ENCODE peak calls at places on chromosomes 4 and X, in four cellular contexts. G is K562, H is HepG2, Q is GM12878. L is an unnamed sample.
A peak's percentile ranks its signal among the peaks of the same experiment; 100 is the strongest.

GRCh38 chr4:41287005-41287404 is 30.3 kb downstream of the UCHL1 start:
- DNase-seq in G (no peak), Q (no peak), H (no peak), L (no peak)

GRCh38 chrX:34300871-34301270 is 168.8 kb upstream of the FAM47A start:
- DNase-seq in G (peak; percentile 11), Q (no peak), H (peak; percentile 6), L (peak; percentile 13)

GRCh38 chrX:65300104-65300809 is 234.3 kb downstream of the LAS1L start:
- DNase-seq in H (peak; percentile 0), G (no peak), Q (no peak), L (no peak)

GRCh38 chr4:148443550-148444295 is 1.5 kb upstream of the NR3C2 start:
- DNase-seq in Q (no peak), G (no peak), H (no peak), L (peak; percentile 38)

GRCh38 chr4:26787461-26788340 is 72.9 kb upstream of the STIM2 start:
- DNase-seq in Q (no peak), H (peak; percentile 32), G (peak; percentile 26), L (no peak)

GRCh38 chr4:48340276-48340904 is 939 bp upstream of the SLAIN2 start:
- DNase-seq in G (peak; percentile 43), Q (no peak), H (no peak), L (no peak)

GRCh38 chr4:120329386-120329785 is 262.7 kb upstream of the MAD2L1 start:
- DNase-seq in G (no peak), Q (no peak), H (no peak), L (no peak)

GRCh38 chr4:134243742-134244713 is 42.4 kb upstream of the PABPC4L start:
- DNase-seq in G (no peak), H (no peak), Q (no peak), L (no peak)

GRCh38 chr4:76377922-76378321 is 43.0 kb downstream of the CCDC158 start:
- DNase-seq in Q (no peak), G (peak; percentile 31), H (peak; percentile 44), L (peak; percentile 58)

GRCh38 chrX:39613508-39613921 is 484.2 kb downstream of the BCOR start:
- DNase-seq in Q (no peak), H (no peak), G (no peak), L (peak; percentile 67)

GRCh38 chr4:177322881-177323280 is 13.2 kb downstream of the NEIL3 start:
- DNase-seq in G (no peak), Q (no peak), H (no peak), L (no peak)

GRCh38 chrX:96843566-96843965 is 40.1 kb upstream of the RPA4 start:
- DNase-seq in H (no peak), G (peak; percentile 3), Q (no peak), L (no peak)

GRCh38 chr4:8143392-8144140 is 15.0 kb downstream of the ABLIM2 start:
- DNase-seq in G (no peak), H (no peak), Q (no peak), L (no peak)
- TF ChIP-seq RAD21 in G (no peak), H (no peak), Q (no peak), L (no peak)

GRCh38 chr4:91064157-91064853 is 937.1 kb downstream of the CCSER1 start:
- DNase-seq in H (peak; percentile 7), Q (no peak), G (no peak), L (peak; percentile 51)
- TF ChIP-seq FOXM1 in H (no peak), Q (no peak), G (no peak), L (no peak)

DNA sequence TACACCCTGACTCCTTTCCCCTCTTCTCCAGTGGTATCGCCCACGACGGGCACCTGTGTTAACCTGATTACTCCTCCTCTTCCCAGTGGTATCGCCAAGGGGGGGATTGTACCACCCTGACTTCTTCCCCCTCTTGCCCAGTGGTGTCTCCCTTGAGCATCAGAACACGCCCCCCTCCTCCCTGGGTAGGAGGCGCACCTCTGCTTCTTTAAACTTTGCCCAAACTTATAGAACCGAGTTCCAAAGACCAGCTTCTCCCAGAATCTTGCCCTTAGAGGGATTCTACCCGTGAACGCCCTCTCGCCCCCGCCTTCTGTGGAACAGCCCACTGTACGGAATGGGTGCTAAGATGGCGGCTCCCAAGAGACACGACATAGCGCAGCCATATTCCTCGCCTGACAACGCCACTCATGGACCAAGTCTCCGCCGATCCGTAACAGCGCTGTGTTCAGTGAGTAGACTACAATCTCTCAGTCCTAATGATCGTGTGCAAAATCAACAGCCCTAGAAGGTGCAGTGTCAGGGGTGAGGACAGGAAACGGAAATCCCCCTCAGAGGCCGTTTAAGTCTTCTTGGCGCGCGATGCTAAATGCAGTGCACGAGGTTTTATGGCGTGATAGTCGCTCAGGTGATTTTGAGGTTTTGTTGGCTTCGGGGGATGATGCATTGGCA is 4.2 kb upstream of the ZNF157 start:
- DNase-seq in H (no peak), G (peak; percentile 46), Q (peak; percentile 37), L (peak; percentile 70)
- TF ChIP-seq RAD21 in H (no peak), G (no peak), Q (no peak), L (no peak)

DNA sequence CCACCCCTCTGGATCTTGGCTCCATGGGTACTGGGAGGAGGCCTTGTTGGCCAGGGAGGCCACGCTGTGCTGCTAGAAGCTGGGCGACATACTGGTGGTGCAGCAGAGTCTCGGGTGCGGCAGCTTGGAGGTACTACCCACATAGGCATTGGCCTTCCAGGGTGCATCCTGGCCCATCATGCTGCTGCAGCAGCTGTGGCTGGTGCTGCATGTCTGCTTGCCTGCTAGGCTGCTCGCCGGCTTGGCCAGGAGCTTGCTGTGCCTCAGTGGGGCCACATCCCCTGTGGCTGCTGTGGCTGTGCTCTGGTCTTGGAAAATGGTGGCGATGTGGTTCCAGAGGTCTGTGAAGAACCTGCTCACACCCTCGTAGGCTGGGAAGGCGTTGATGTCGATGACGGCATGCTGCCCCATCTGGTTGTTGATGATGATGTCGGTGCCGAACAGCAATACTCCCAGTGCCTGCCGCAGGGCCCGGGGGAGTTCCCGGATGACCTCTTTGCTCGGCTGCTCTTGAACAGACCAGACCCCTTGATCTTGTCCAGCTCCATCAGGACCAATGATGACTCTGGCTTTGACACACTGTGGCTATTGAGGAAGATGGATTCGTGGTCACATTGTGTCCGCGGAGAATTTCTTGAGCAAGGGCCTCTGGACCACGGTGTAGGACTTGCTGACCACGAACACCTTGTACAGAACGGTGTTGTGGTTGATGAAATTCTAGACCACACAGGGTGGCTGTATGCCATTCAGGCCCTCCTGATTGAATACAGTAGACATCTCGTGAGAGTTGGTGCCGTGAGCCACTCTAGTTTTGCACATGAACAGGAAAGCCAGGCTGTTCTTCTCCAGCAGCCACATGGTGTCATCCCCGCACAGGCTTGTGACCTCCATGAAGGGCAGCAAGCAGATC is 11.8 kb downstream of the RBM10 start:
- DNase-seq in Q (no peak), G (peak; percentile 4), H (no peak), L (no peak)
- TF ChIP-seq FOXM1 in Q (no peak), G (no peak), H (no peak), L (no peak)

DNA sequence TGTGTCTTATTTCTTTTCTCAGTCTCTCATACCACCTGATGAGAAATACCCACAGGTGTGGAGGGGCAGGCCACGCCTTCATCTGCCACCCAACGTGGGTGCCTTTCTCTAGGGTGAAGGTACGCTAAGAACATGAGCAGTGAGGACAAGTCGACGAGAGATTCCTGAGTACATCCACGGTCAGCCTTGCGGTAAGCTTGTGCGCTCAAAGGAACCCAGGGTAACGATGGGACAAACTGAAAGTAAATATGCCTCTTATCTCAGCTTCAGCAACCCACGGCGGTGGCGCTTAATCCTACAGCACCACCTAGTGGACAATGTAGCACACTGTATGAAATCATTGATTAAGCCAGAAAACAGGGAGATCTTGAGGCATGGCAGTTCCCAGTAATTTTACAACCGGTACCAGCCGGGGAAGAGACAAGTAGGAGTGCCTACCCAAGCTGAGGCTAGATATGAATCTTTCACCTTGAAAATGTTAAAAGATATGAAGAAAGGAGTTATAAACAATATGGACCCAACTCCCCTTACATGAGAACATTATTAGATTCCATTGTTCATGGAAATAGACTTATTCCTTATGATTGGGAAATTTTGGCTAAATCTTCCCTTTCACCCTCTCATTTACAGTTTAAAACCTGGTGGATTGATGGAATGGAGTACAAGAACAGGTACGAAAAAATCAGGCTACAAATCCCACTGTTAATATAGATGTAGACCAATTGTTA is 63.0 kb downstream of the ZNF732 start:
- DNase-seq in G (peak; percentile 43), H (peak; percentile 18), Q (peak; percentile 34), L (no peak)
- TF ChIP-seq RAD21 in G (peak; percentile 62), H (no peak), Q (peak; percentile 80), L (no peak)

GRCh38 chrX:78643106-78643505 is 16.0 kb downstream of the RTL3 start:
- DNase-seq in G (no peak), Q (no peak), H (no peak), L (no peak)
- TF ChIP-seq FOXM1 in G (no peak), Q (no peak), H (no peak), L (no peak)

GRCh38 chr4:154982187-154983047 is 201.3 kb downstream of the RBM46 start:
- DNase-seq in Q (peak; percentile 15), G (peak; percentile 15), H (peak; percentile 32), L (peak; percentile 58)
- TF ChIP-seq RAD21 in Q (peak; percentile 71), G (peak; percentile 49), H (peak; percentile 41), L (peak; percentile 88)

GRCh38 chrX:4935846-4936245 is 1222.4 kb upstream of the PRKX start:
- DNase-seq in G (no peak), Q (no peak), H (no peak), L (no peak)
- TF ChIP-seq FOXM1 in G (no peak), Q (no peak), H (no peak), L (no peak)

L was measured in SK-N-SH.